ENCODE peak calls at places on chromosome 13, in eight cellular contexts. One of them, this sample, is unnamed.
A peak's percentile ranks its signal among the peaks of the same experiment; 100 is the strongest.

GRCh38 chr13:97306646-97307045 is 84.5 kb downstream of the MBNL2 start:
- DNase-seq in dorsolateral prefrontal cortex: no peak
- DNase-seq in right atrium auricular region: no peak
- DNase-seq in CD8-positive, alpha-beta T cell: no peak
- DNase-seq in left lung: no peak
- DNase-seq in K562: no peak
- DNase-seq in stomach: no peak
- DNase-seq in CD4-positive, alpha-beta T cell: no peak
- DNase-seq in this sample: no peak

GRCh38 chr13:46738055-46738454 is 58.9 kb downstream of the ESD start:
- DNase-seq in dorsolateral prefrontal cortex: no peak
- DNase-seq in right atrium auricular region: no peak
- DNase-seq in CD8-positive, alpha-beta T cell: no peak
- DNase-seq in left lung: no peak
- DNase-seq in K562: no peak
- DNase-seq in stomach: no peak
- DNase-seq in CD4-positive, alpha-beta T cell: no peak
- DNase-seq in this sample: no peak

GRCh38 chr13:102697264-102697663 is 2.4 kb upstream of the METTL21C start:
- DNase-seq in dorsolateral prefrontal cortex: no peak
- DNase-seq in right atrium auricular region: no peak
- DNase-seq in CD8-positive, alpha-beta T cell: no peak
- DNase-seq in left lung: no peak
- DNase-seq in K562: no peak
- DNase-seq in stomach: no peak
- DNase-seq in CD4-positive, alpha-beta T cell: no peak
- DNase-seq in this sample: no peak

GRCh38 chr13:49046002-49046401 is 70.3 kb downstream of the FNDC3A start:
- DNase-seq in dorsolateral prefrontal cortex: no peak
- DNase-seq in right atrium auricular region: no peak
- DNase-seq in CD8-positive, alpha-beta T cell: no peak
- DNase-seq in left lung: no peak
- DNase-seq in K562: no peak
- DNase-seq in stomach: no peak
- DNase-seq in CD4-positive, alpha-beta T cell: no peak
- DNase-seq in this sample: no peak

GRCh38 chr13:67416047-67416925 is 186.2 kb upstream of the PCDH9 start:
- DNase-seq in dorsolateral prefrontal cortex: no peak
- DNase-seq in right atrium auricular region: no peak
- DNase-seq in CD8-positive, alpha-beta T cell: no peak
- DNase-seq in left lung: peak; percentile 79
- DNase-seq in K562: peak; percentile 35
- DNase-seq in stomach: peak; percentile 29
- DNase-seq in CD4-positive, alpha-beta T cell: no peak
- DNase-seq in this sample: peak; percentile 28

GRCh38 chr13:39943711-39944110 is 288.2 kb downstream of the COG6 start:
- DNase-seq in dorsolateral prefrontal cortex: no peak
- DNase-seq in right atrium auricular region: no peak
- DNase-seq in CD8-positive, alpha-beta T cell: no peak
- DNase-seq in left lung: no peak
- DNase-seq in K562: no peak
- DNase-seq in stomach: no peak
- DNase-seq in CD4-positive, alpha-beta T cell: no peak
- DNase-seq in this sample: no peak

GRCh38 chr13:110227416-110227815 is 79.5 kb downstream of the COL4A1 start:
- DNase-seq in dorsolateral prefrontal cortex: no peak
- DNase-seq in right atrium auricular region: no peak
- DNase-seq in CD8-positive, alpha-beta T cell: no peak
- DNase-seq in left lung: no peak
- DNase-seq in K562: no peak
- DNase-seq in stomach: no peak
- DNase-seq in CD4-positive, alpha-beta T cell: no peak
- DNase-seq in this sample: no peak

GRCh38 chr13:52029569-52029968 is 5.1 kb downstream of the UTP14C start:
- DNase-seq in dorsolateral prefrontal cortex: no peak
- DNase-seq in right atrium auricular region: no peak
- DNase-seq in CD8-positive, alpha-beta T cell: no peak
- DNase-seq in left lung: no peak
- DNase-seq in K562: no peak
- DNase-seq in stomach: no peak
- DNase-seq in CD4-positive, alpha-beta T cell: no peak
- DNase-seq in this sample: no peak

GRCh38 chr13:36057041-36057440 is 74.1 kb downstream of the DCLK1 start:
- DNase-seq in dorsolateral prefrontal cortex: no peak
- DNase-seq in right atrium auricular region: no peak
- DNase-seq in CD8-positive, alpha-beta T cell: no peak
- DNase-seq in left lung: no peak
- DNase-seq in K562: peak; percentile 2
- DNase-seq in stomach: no peak
- DNase-seq in CD4-positive, alpha-beta T cell: no peak
- DNase-seq in this sample: no peak

GRCh38 chr13:27704681-27705080 is 83.0 kb downstream of the POLR1D start:
- DNase-seq in dorsolateral prefrontal cortex: no peak
- DNase-seq in right atrium auricular region: no peak
- DNase-seq in CD8-positive, alpha-beta T cell: no peak
- DNase-seq in left lung: no peak
- DNase-seq in K562: no peak
- DNase-seq in stomach: no peak
- DNase-seq in CD4-positive, alpha-beta T cell: no peak
- DNase-seq in this sample: no peak

GRCh38 chr13:51626749-51627148 is 42.5 kb downstream of the WDFY2 start:
- DNase-seq in dorsolateral prefrontal cortex: no peak
- DNase-seq in right atrium auricular region: no peak
- DNase-seq in CD8-positive, alpha-beta T cell: no peak
- DNase-seq in left lung: no peak
- DNase-seq in K562: no peak
- DNase-seq in stomach: peak; percentile 79
- DNase-seq in CD4-positive, alpha-beta T cell: no peak
- DNase-seq in this sample: no peak

GRCh38 chr13:113814435-113814821 is 49.4 kb downstream of the GAS6 start:
- DNase-seq in dorsolateral prefrontal cortex: no peak
- DNase-seq in right atrium auricular region: no peak
- DNase-seq in CD8-positive, alpha-beta T cell: no peak
- DNase-seq in left lung: peak; percentile 80
- DNase-seq in K562: no peak
- DNase-seq in stomach: no peak
- DNase-seq in CD4-positive, alpha-beta T cell: no peak
- DNase-seq in this sample: no peak

DNA sequence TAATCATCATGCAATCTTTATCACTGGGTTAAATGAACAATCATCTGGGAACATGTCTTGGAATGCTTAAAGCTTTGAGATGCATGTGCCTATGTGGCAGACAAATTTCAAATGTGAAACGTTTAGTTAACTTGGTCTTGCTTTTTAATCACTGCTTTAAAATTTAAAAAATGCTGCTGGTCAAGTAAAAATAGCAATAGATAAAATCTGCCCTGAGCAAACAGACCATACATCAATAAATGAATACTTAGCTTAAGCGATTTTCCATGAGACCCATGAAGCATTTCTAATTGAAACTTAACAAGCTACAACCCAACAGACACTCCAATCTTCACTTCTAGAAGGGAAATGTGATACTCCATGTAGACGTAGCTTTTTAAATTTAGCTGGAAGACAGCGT is 1.9 kb upstream of the KL start:
- DNase-seq in dorsolateral prefrontal cortex: no peak
- DNase-seq in right atrium auricular region: no peak
- DNase-seq in CD8-positive, alpha-beta T cell: no peak
- DNase-seq in left lung: no peak
- DNase-seq in K562: no peak
- DNase-seq in stomach: no peak
- DNase-seq in CD4-positive, alpha-beta T cell: no peak
- DNase-seq in this sample: no peak
- H3K27ac ChIP-seq in dorsolateral prefrontal cortex: no peak overlapping the region
- H3K27ac ChIP-seq in right atrium auricular region: peak overlapping the region; percentile 26
- H3K27ac ChIP-seq in CD8-positive, alpha-beta T cell: no peak overlapping the region
- H3K27ac ChIP-seq in left lung: no peak overlapping the region
- H3K27ac ChIP-seq in K562: no peak overlapping the region
- H3K27ac ChIP-seq in stomach: no peak overlapping the region
- H3K27ac ChIP-seq in CD4-positive, alpha-beta T cell: no peak overlapping the region
- H3K27ac ChIP-seq in this sample: peak overlapping the region; percentile 15

GRCh38 chr13:76991796-76992547 is at the start of gene CLN5:
- DNase-seq in dorsolateral prefrontal cortex: peak; percentile 93
- DNase-seq in right atrium auricular region: peak; percentile 95
- DNase-seq in CD8-positive, alpha-beta T cell: peak; percentile 93
- DNase-seq in left lung: peak; percentile 99
- DNase-seq in K562: peak; percentile 94
- DNase-seq in stomach: peak; percentile 96
- DNase-seq in CD4-positive, alpha-beta T cell: peak; percentile 95
- DNase-seq in this sample: peak; percentile 98
- TF ChIP-seq CTCF in dorsolateral prefrontal cortex: peak; percentile 26
- TF ChIP-seq CTCF in right atrium auricular region: peak; percentile 22
- TF ChIP-seq CTCF in CD8-positive, alpha-beta T cell: no peak
- TF ChIP-seq CTCF in left lung: no peak
- TF ChIP-seq CTCF in K562: no peak
- TF ChIP-seq CTCF in stomach: no peak
- TF ChIP-seq CTCF in CD4-positive, alpha-beta T cell: no peak
- TF ChIP-seq CTCF in this sample: peak; percentile 8

GRCh38 chr13:29266743-29267142 is 328.7 kb downstream of the SLC7A1 start:
- DNase-seq in dorsolateral prefrontal cortex: no peak
- DNase-seq in right atrium auricular region: no peak
- DNase-seq in CD8-positive, alpha-beta T cell: no peak
- DNase-seq in left lung: no peak
- DNase-seq in K562: no peak
- DNase-seq in stomach: no peak
- DNase-seq in CD4-positive, alpha-beta T cell: no peak
- DNase-seq in this sample: no peak
- H3K27ac ChIP-seq in dorsolateral prefrontal cortex: no peak overlapping the region
- H3K27ac ChIP-seq in right atrium auricular region: no peak overlapping the region
- H3K27ac ChIP-seq in CD8-positive, alpha-beta T cell: no peak overlapping the region
- H3K27ac ChIP-seq in left lung: no peak overlapping the region
- H3K27ac ChIP-seq in K562: no peak overlapping the region
- H3K27ac ChIP-seq in stomach: no peak overlapping the region
- H3K27ac ChIP-seq in CD4-positive, alpha-beta T cell: no peak overlapping the region
- H3K27ac ChIP-seq in this sample: no peak overlapping the region

GRCh38 chr13:89925107-89925506 is 1422.4 kb upstream of the MIR17HG start:
- DNase-seq in dorsolateral prefrontal cortex: no peak
- DNase-seq in right atrium auricular region: no peak
- DNase-seq in CD8-positive, alpha-beta T cell: no peak
- DNase-seq in left lung: no peak
- DNase-seq in K562: peak; percentile 30
- DNase-seq in stomach: no peak
- DNase-seq in CD4-positive, alpha-beta T cell: no peak
- DNase-seq in this sample: no peak
- TF ChIP-seq CTCF in dorsolateral prefrontal cortex: peak; percentile 40
- TF ChIP-seq CTCF in right atrium auricular region: no peak
- TF ChIP-seq CTCF in CD8-positive, alpha-beta T cell: no peak
- TF ChIP-seq CTCF in left lung: peak; percentile 21
- TF ChIP-seq CTCF in K562: no peak
- TF ChIP-seq CTCF in stomach: no peak
- TF ChIP-seq CTCF in CD4-positive, alpha-beta T cell: no peak
- TF ChIP-seq CTCF in this sample: no peak

DNA sequence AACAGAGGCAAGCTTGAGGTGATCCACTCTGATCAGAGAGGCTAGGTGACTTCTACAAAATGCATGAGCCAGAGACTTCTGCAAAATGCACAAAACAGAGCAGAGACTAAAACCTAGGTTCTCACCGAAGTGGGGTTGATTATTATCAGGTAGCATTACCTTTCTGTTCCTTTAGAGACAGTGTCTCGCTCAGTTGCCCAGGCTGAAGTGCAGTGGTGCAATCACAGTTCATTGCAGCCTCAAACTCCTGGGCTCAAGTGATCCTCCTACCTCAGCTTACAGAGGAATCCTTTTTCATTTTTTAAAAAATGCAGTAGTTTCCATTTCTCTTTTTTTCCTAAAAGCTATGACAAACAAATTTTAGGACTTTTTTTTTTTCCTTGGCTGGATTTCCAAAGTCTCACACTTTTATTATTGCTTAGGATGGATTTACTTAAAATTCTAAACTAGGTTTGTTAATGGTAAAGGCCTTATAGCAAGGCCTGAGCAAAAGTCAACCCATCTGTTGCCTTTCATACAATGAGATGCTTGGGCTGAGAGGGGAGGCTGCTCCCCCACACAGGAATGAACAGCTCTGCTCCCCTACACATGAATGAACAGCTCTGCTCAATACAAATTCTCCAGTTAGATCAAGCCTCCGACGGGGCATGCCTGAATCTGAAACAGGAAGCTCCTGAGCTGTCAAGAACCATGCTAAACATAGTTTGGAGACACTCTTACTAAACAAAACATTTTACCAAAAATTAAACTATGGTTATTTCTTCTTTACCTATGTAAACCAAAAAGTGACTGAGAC is 18.8 kb upstream of the TNFRSF19 start:
- DNase-seq in dorsolateral prefrontal cortex: no peak
- DNase-seq in right atrium auricular region: no peak
- DNase-seq in CD8-positive, alpha-beta T cell: no peak
- DNase-seq in left lung: no peak
- DNase-seq in K562: no peak
- DNase-seq in stomach: no peak
- DNase-seq in CD4-positive, alpha-beta T cell: no peak
- DNase-seq in this sample: no peak
- H3K27ac ChIP-seq in dorsolateral prefrontal cortex: no peak overlapping the region
- H3K27ac ChIP-seq in right atrium auricular region: peak overlapping the region; percentile 26
- H3K27ac ChIP-seq in CD8-positive, alpha-beta T cell: no peak overlapping the region
- H3K27ac ChIP-seq in left lung: no peak overlapping the region
- H3K27ac ChIP-seq in K562: no peak overlapping the region
- H3K27ac ChIP-seq in stomach: no peak overlapping the region
- H3K27ac ChIP-seq in CD4-positive, alpha-beta T cell: no peak overlapping the region
- H3K27ac ChIP-seq in this sample: no peak overlapping the region

GRCh38 chr13:86737334-86737932 is 933.7 kb upstream of the SLITRK5 start:
- DNase-seq in dorsolateral prefrontal cortex: no peak
- DNase-seq in right atrium auricular region: no peak
- DNase-seq in CD8-positive, alpha-beta T cell: no peak
- DNase-seq in left lung: no peak
- DNase-seq in K562: no peak
- DNase-seq in stomach: no peak
- DNase-seq in CD4-positive, alpha-beta T cell: no peak
- DNase-seq in this sample: no peak

DNA sequence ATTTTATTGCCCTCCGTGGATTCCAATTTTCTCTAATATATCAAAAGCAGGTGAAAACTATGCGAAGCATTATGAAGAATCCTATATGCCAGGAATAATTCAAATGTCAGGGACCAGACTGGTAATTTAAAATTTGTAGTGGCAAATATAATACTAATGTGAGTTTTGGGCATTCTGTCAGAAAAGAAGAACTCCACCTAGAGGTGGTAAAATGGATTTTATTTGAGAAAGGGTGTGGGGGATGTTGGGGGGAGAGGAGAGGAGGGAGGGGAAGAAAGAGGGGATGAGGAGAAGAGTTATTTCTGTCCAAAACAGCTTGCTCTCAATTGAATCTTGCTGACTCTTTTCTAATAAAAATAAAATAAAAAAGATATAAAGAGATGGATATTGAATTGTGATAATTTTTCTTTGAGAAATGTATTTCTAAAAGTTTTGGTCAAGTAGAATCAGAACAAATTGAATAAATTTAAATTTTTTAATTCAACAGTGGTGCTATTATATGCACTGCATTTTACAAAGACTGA is 929.3 kb upstream of the SLITRK5 start:
- DNase-seq in dorsolateral prefrontal cortex: no peak
- DNase-seq in right atrium auricular region: no peak
- DNase-seq in CD8-positive, alpha-beta T cell: no peak
- DNase-seq in left lung: no peak
- DNase-seq in K562: no peak
- DNase-seq in stomach: no peak
- DNase-seq in CD4-positive, alpha-beta T cell: no peak
- DNase-seq in this sample: no peak
- TF ChIP-seq CTCF in dorsolateral prefrontal cortex: no peak
- TF ChIP-seq CTCF in right atrium auricular region: no peak
- TF ChIP-seq CTCF in CD8-positive, alpha-beta T cell: no peak
- TF ChIP-seq CTCF in left lung: no peak
- TF ChIP-seq CTCF in K562: no peak
- TF ChIP-seq CTCF in stomach: no peak
- TF ChIP-seq CTCF in CD4-positive, alpha-beta T cell: no peak
- TF ChIP-seq CTCF in this sample: no peak

GRCh38 chr13:42320375-42320787 is 48.4 kb downstream of the AKAP11 start:
- DNase-seq in dorsolateral prefrontal cortex: no peak
- DNase-seq in right atrium auricular region: no peak
- DNase-seq in CD8-positive, alpha-beta T cell: no peak
- DNase-seq in left lung: no peak
- DNase-seq in K562: no peak
- DNase-seq in stomach: no peak
- DNase-seq in CD4-positive, alpha-beta T cell: no peak
- DNase-seq in this sample: no peak
- H3K27ac ChIP-seq in dorsolateral prefrontal cortex: no peak overlapping the region
- H3K27ac ChIP-seq in right atrium auricular region: no peak overlapping the region
- H3K27ac ChIP-seq in CD8-positive, alpha-beta T cell: no peak overlapping the region
- H3K27ac ChIP-seq in left lung: no peak overlapping the region
- H3K27ac ChIP-seq in K562: no peak overlapping the region
- H3K27ac ChIP-seq in stomach: no peak overlapping the region
- H3K27ac ChIP-seq in CD4-positive, alpha-beta T cell: no peak overlapping the region
- H3K27ac ChIP-seq in this sample: no peak overlapping the region